ENCODE peak calls at places on chromosomes 7 and 10, in six cellular contexts. L is neuronal stem cell, X is mesenchymal stem cell, O is IMR-90, U is mesendoderm, E is H1. H is an unnamed sample.

GRCh38 chr10:54402576-54402975 is 398.5 kb downstream of the PCDH15 start:
- DNase-seq in X (peak), O (peak), L (peak), U (peak), E (no peak), H (no peak)

GRCh38 chr7:159034988-159035387 is 109.7 kb downstream of the VIPR2 start:
- DNase-seq in O (no peak), E (peak), U (no peak), X (no peak), L (no peak), H (no peak)

GRCh38 chr7:116522247-116522646 is 2.6 kb upstream of the CAV1 start:
- DNase-seq in E (no peak), O (peak), X (peak), L (no peak), U (peak), H (no peak)

GRCh38 chr10:27481486-27481885 is 22.6 kb upstream of the RAB18 start:
- DNase-seq in L (no peak), E (no peak), O (no peak), X (no peak), U (no peak), H (no peak)

GRCh38 chr10:33381391-33381790 is 46.9 kb upstream of the NRP1 start:
- DNase-seq in L (no peak), E (no peak), U (no peak), O (peak), X (no peak), H (no peak)

GRCh38 chr10:75450062-75450429 is 18.6 kb downstream of the LRMDA start:
- DNase-seq in L (no peak), X (no peak), U (no peak), E (no peak), O (no peak), H (no peak)

GRCh38 chr7:156222611-156223010 is 410.3 kb upstream of the SHH start:
- DNase-seq in O (no peak), U (no peak), E (peak), X (no peak), L (no peak), H (no peak)

GRCh38 chr10:77252380-77252779 is 385.2 kb downstream of the KCNMA1 start:
- DNase-seq in U (no peak), X (no peak), L (no peak), O (no peak), E (no peak), H (no peak)

GRCh38 chr7:81267508-81267907 is 348.7 kb upstream of the SEMA3C start:
- DNase-seq in E (no peak), U (peak), O (peak), X (no peak), L (no peak), H (peak)

GRCh38 chr10:71805776-71806705 is 32.7 kb upstream of the VSIR start:
- DNase-seq in E (peak), O (no peak), U (peak), L (peak), X (peak), H (peak)

GRCh38 chr10:3935933-3936359 is 150.9 kb upstream of the KLF6 start:
- DNase-seq in E (no peak), U (no peak), O (no peak), L (no peak), X (peak), H (no peak)

GRCh38 chr7:75617634-75618234 is 121.0 kb downstream of the HIP1 start:
- DNase-seq in X (peak), L (no peak), O (no peak), U (no peak), E (no peak), H (peak)

GRCh38 chr10:102764340-102765257 is 20.9 kb downstream of the WBP1L start:
- DNase-seq in L (no peak), O (peak), E (no peak), U (no peak), X (no peak), H (peak)

GRCh38 chr10:6211341-6212265 is 8.9 kb downstream of the PFKFB3 start:
- DNase-seq in U (peak), L (peak), E (peak), X (no peak), O (peak), H (peak)

GRCh38 chr7:55992346-55992745 is 28.0 kb downstream of the NIPSNAP2 start:
- DNase-seq in O (no peak), X (no peak), E (no peak), U (no peak), L (no peak), H (no peak)

GRCh38 chr7:1580422-1581030 is 10.7 kb upstream of the PSMG3 start:
- DNase-seq in X (no peak), O (no peak), U (peak), L (no peak), E (no peak), H (no peak)

GRCh38 chr7:28685660-28686417 is 272.3 kb downstream of the TRIL start:
- DNase-seq in E (peak), O (peak), U (peak), L (peak), X (peak), H (peak)

GRCh38 chr10:121865554-121865953 is 62.3 kb downstream of the ATE1 start:
- DNase-seq in O (no peak), U (peak), L (no peak), E (no peak), X (no peak), H (no peak)

GRCh38 chr10:12659706-12660105 is 310.4 kb downstream of the CAMK1D start:
- DNase-seq in X (no peak), O (no peak), E (no peak), U (no peak), L (no peak), H (no peak)

GRCh38 chr10:22252286-22252800 is 34.5 kb upstream of the EBLN1 start:
- DNase-seq in L (no peak), O (no peak), E (no peak), U (peak), X (peak), H (peak)

GRCh38 chr10:44853148-44853734 is 57.9 kb upstream of the TMEM72 start:
- DNase-seq in U (no peak), L (no peak), E (no peak), O (peak), X (no peak), H (no peak)

GRCh38 chr10:132149917-132150316 is 36.8 kb upstream of the DPYSL4 start:
- DNase-seq in X (no peak), U (no peak), L (no peak), E (no peak), O (no peak), H (no peak)

GRCh38 chr7:105691029-105691691 is 109.9 kb upstream of the EFCAB10 start:
- DNase-seq in X (peak), U (peak), E (no peak), O (peak), L (no peak), H (no peak)

GRCh38 chr7:105689093-105689819 is 108.0 kb upstream of the EFCAB10 start:
- DNase-seq in L (no peak), U (peak), E (peak), X (no peak), O (no peak), H (no peak)

GRCh38 chr7:105688617-105689016 is 107.3 kb upstream of the EFCAB10 start:
- DNase-seq in U (no peak), X (no peak), L (no peak), E (no peak), O (no peak), H (peak)

GRCh38 chr7:105691692-105692564 is 110.6 kb upstream of the EFCAB10 start:
- DNase-seq in E (no peak), L (no peak), X (no peak), U (no peak), O (peak), H (no peak)

GRCh38 chr7:105690286-105690915 is 109.1 kb upstream of the EFCAB10 start:
- DNase-seq in U (peak), E (no peak), X (peak), L (no peak), O (no peak), H (peak)
- H4K8ac ChIP-seq in U (no peak), E (no peak), X (peak), L (no peak), O (peak), H (no peak)

GRCh38 chr7:150735596-150736358 is 1.4 kb upstream of the GIMAP5 start:
- DNase-seq in O (no peak), E (no peak), X (no peak), U (peak), L (no peak), H (no peak)

GRCh38 chr7:150738092-150739044 is 1.1 kb downstream of the GIMAP5 start:
- DNase-seq in E (no peak), L (no peak), U (no peak), X (no peak), O (no peak), H (peak)

GRCh38 chr7:150737265-150738055 is at the start of gene GIMAP5:
- DNase-seq in L (no peak), O (no peak), E (no peak), X (no peak), U (no peak), H (no peak)

GRCh38 chr7:150739045-150739432 is 1.8 kb downstream of the GIMAP5 start:
- DNase-seq in U (no peak), X (no peak), E (no peak), O (no peak), L (no peak), H (no peak)

DNA sequence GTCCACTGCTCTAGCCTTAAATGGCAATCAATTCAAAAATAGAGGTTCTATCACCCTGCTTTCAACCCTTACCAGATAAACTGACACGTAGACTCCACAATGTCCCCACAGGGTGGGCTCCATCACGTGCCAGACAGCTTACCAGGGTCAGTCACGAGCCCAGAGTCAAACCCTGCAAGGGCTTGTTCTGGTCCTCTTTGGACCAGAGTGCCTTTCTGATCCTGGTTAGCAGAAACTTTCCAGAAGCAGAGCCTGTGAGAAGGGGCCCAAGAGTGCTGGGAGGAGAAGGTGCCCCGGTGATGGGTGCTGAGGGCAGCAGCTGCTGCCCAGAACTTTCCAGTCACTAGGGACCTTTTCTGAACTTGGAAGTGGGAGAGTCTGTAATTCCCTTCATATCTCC is 354 bp upstream of the GIMAP5 start:
- DNase-seq in O (no peak), X (no peak), E (no peak), L (no peak), U (no peak), H (no peak)
- H3K4me3 ChIP-seq in O (no peak), X (no peak), E (no peak), L (no peak), U (no peak), H (no peak)

DNA sequence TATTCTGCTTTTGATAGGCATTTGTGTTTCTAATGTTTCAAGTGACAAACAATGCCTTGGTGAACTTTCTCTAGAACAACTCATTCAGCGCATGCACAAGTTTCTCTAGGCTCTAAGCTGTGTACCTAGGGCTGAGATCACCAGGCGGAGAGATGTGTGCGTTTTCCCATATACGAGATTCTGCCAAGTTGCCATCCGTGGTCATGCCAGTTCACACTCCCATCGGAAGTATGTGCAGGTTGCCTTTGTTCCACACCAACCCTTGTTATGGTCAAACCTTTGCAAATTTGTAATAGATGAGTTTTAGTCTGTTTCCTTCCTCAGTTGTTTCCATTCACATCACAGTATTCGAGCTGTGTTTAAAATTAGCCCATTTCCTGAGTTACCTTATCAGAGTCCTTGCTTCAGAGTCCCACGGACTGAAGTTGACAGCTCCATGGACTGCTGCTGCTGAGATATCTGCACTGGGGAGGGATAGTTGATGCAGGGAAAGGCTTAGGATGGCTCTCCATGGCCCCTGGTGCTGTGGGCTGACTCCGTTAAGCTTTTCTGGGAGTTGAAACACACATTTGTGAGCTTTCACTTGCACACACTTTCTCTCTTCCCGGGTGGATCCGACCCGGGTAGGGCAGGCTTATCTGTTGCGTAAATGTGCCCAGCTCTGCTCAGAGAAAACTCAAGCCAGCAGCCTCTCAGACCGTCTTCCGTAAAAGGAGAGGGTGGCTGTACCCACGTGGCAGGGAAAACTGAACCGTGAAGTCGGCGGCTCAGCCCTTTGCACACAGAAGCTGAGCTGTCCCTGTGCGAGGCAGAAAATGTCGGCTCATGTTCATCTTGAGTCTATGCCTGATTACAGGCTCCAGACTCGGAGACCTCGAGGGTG is 49.4 kb downstream of the HK1 start:
- DNase-seq in O (peak), E (no peak), X (peak), U (no peak), L (no peak), H (peak)
- H3K4ac ChIP-seq in O (peak), E (peak), X (no peak), U (peak), L (no peak), H (peak)

DNA sequence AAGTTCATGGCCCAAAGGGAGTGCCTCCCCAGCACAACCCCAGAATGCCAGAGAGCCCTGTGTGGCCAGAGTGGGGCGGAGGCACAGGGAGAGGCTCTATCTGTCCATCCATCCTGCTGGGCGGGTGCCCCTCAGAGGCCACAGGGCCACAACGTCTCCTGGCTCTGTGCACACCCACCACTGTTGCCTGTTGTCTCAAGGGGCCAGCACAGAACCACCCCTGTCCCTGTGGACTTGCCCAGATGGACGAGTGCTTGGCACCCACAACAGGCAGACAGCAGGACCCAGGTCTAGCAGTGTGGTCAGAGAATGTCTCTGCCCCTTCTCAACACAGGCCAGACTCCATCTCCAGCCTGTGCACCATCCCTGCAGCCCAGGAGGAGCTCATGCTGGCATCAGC is 92.8 kb downstream of the PAXIP1 start:
- DNase-seq in U (no peak), X (no peak), L (no peak), O (no peak), E (no peak), H (no peak)
- H4K8ac ChIP-seq in U (no peak), X (no peak), L (no peak), O (no peak), E (no peak), H (no peak)

GRCh38 chr7:77242535-77242934 is 42.9 kb upstream of the FGL2 start:
- DNase-seq in E (no peak), L (no peak), O (no peak), X (no peak), U (no peak), H (no peak)
- H3K4me3 ChIP-seq in E (no peak), L (no peak), O (no peak), X (no peak), U (no peak), H (no peak)

GRCh38 chr10:60139798-60140566 is 233.6 kb upstream of the CCDC6 start:
- DNase-seq in L (peak), E (no peak), X (peak), O (peak), U (peak), H (peak)
- H3K4ac ChIP-seq in L (no peak), E (no peak), X (peak), O (no peak), U (no peak), H (no peak)

DNA sequence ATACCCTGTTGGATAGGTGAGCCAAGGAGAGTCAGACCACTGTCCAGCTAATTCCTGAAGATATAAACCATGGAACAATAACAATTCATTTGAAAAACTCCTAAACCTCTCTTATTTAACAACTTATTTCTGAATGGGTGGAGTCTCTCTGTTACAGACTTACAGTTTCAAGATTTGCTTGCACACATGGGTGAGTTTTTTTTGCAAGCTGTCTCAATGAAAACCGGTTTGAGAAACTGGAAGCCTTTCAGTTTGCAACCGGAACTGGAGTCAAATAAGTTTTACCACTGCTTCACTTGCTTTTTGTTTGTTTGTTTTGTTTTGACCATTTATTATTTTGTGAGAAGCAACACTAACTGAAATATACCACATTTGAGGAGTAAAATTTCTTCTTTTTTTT is 243.8 kb downstream of the MTERF1 start:
- DNase-seq in E (no peak), O (no peak), L (no peak), X (no peak), U (no peak), H (no peak)
- H4K8ac ChIP-seq in E (no peak), O (no peak), L (no peak), X (no peak), U (no peak), H (no peak)

GRCh38 chr10:117130862-117131389 is 7.1 kb downstream of the VAX1 start:
- DNase-seq in L (no peak), E (no peak), U (peak), X (no peak), O (no peak), H (no peak)

GRCh38 chr10:117133273-117134083 is 4.6 kb downstream of the VAX1 start:
- DNase-seq in L (no peak), X (no peak), E (peak), U (peak), O (no peak), H (no peak)

GRCh38 chr10:117130346-117130745 is 7.7 kb downstream of the VAX1 start:
- DNase-seq in E (no peak), U (no peak), X (no peak), O (no peak), L (no peak), H (no peak)

GRCh38 chr10:117132751-117133231 is 5.3 kb downstream of the VAX1 start:
- DNase-seq in L (peak), O (no peak), E (peak), X (no peak), U (peak), H (no peak)

GRCh38 chr10:117131390-117132327 is 6.4 kb downstream of the VAX1 start:
- DNase-seq in E (peak), X (no peak), U (peak), L (no peak), O (no peak), H (no peak)
- H3K4me3 ChIP-seq in E (peak), X (peak), U (peak), L (no peak), O (peak), H (no peak)